ENCODE peak calls at places on chromosomes 1 and 21, in nine cellular contexts. E is aorta, P is A172, H is NCI-H1048, L is non-pigmented ciliary epithelial cell, B is kidney glomerular epithelial cell, Z is AG08395, K is NCI-H2081, A is HL-60. U is an unnamed sample.

GRCh38 chr1:89602871-89603404 is 30.0 kb upstream of the LRRC8C start:
- DNase-seq in E (no peak), P (no peak), H (no peak), L (no peak), B (no peak), Z (no peak), K (no peak), A (no peak), U (no peak)

GRCh38 chr1:53107570-53108322 is 34.7 kb downstream of the SLC1A7 start:
- DNase-seq in E (no peak), P (peak; percentile 62), H (no peak), L (no peak), B (no peak), Z (peak; percentile 83), K (peak; percentile 8), A (no peak), U (peak; percentile 6)

GRCh38 chr1:199909137-199909536 is 118.4 kb upstream of the NR5A2 start:
- DNase-seq in E (no peak), P (peak; percentile 35), H (peak; percentile 8), L (no peak), B (no peak), Z (no peak), K (no peak), A (no peak), U (no peak)

GRCh38 chr1:235749755-235750300 is 100.2 kb upstream of the GNG4 start:
- DNase-seq in E (no peak), P (no peak), H (no peak), L (no peak), B (no peak), Z (no peak), K (no peak), A (no peak), U (no peak)

GRCh38 chr1:212722270-212722945 is 22.8 kb upstream of the BATF3 start:
- DNase-seq in E (no peak), P (no peak), H (no peak), L (no peak), B (no peak), Z (no peak), K (no peak), A (no peak), U (no peak)

GRCh38 chr1:156675271-156675708 is 1.9 kb downstream of the NES start:
- DNase-seq in E (no peak), P (no peak), H (no peak), L (no peak), B (no peak), Z (no peak), K (no peak), A (no peak), U (no peak)

GRCh38 chr1:117803318-117803717 is 126.1 kb downstream of the GDAP2 start:
- DNase-seq in E (no peak), P (no peak), H (no peak), L (no peak), B (no peak), Z (peak; percentile 15), K (no peak), A (no peak), U (no peak)

GRCh38 chr21:34900376-34900775 is 148.7 kb downstream of the RUNX1 start:
- DNase-seq in E (no peak), P (peak; percentile 76), H (no peak), L (no peak), B (no peak), Z (peak; percentile 36), K (no peak), A (no peak), U (no peak)

GRCh38 chr1:183144752-183145151 is 41.3 kb upstream of the LAMC2 start:
- DNase-seq in E (no peak), P (no peak), H (no peak), L (no peak), B (no peak), Z (no peak), K (no peak), A (no peak), U (no peak)

GRCh38 chr21:43611598-43612369 is 47.5 kb downstream of the HSF2BP start:
- DNase-seq in E (peak; percentile 88), P (peak; percentile 77), H (no peak), L (no peak), B (peak; percentile 48), Z (peak; percentile 61), K (peak; percentile 18), A (peak; percentile 4), U (peak; percentile 62)

GRCh38 chr21:41460578-41461527 is 34.8 kb downstream of the MX1 start:
- DNase-seq in E (peak; percentile 91), P (peak; percentile 76), H (peak; percentile 31), L (no peak), B (peak; percentile 47), Z (peak; percentile 88), K (peak; percentile 22), A (peak; percentile 15), U (peak; percentile 54)

GRCh38 chr1:156480015-156480368 is 20.6 kb downstream of the MEF2D start:
- DNase-seq in E (no peak), P (no peak), H (no peak), L (no peak), B (no peak), Z (no peak), K (no peak), A (peak; percentile 45), U (no peak)

GRCh38 chr1:45557422-45557944 is 6.9 kb downstream of the AKR1A1 start:
- DNase-seq in E (peak; percentile 4), P (no peak), H (no peak), L (no peak), B (no peak), Z (no peak), K (no peak), A (no peak), U (no peak)

GRCh38 chr1:50195205-50195604 is 86.5 kb downstream of the ELAVL4 start:
- DNase-seq in E (no peak), P (no peak), H (no peak), L (no peak), B (no peak), Z (no peak), K (no peak), A (no peak), U (no peak)

GRCh38 chr1:44270666-44271628 is 57.7 kb downstream of the DMAP1 start:
- DNase-seq in E (no peak), P (no peak), H (no peak), L (no peak), B (no peak), Z (peak; percentile 39), K (no peak), A (no peak), U (no peak)